ENCODE peak calls at places on chromosomes 16 and 17, in four cellular contexts. K, B, U and Y are unnamed samples.
A peak's percentile ranks its signal among the peaks of the same experiment; 100 is the strongest.

GRCh38 chr16:35749253-35750141 is 2290.1 kb downstream of the TP53TG3F start:
- DNase-seq in B (no peak), U (no peak), K (no peak), Y (no peak)

GRCh38 chr16:9647981-9648701 is 534.1 kb downstream of the GRIN2A start:
- DNase-seq in B (peak; percentile 44), K (no peak), U (no peak), Y (peak; percentile 32)

GRCh38 chr17:50837286-50837979 is 2.0 kb downstream of the WFIKKN2 start:
- DNase-seq in B (no peak), U (no peak), K (no peak), Y (no peak)

GRCh38 chr17:13266596-13266995 is 248.8 kb upstream of the ELAC2 start:
- DNase-seq in K (peak; percentile 16), B (no peak), U (no peak), Y (no peak)

GRCh38 chr17:62629556-62630364 is 2.3 kb downstream of the MRC2 start:
- DNase-seq in B (no peak), U (no peak), K (no peak), Y (no peak)

GRCh38 chr17:7388856-7389255 is 5.5 kb downstream of the PLSCR3 start:
- DNase-seq in K (no peak), U (no peak), B (no peak), Y (no peak)

GRCh38 chr16:54194008-54194731 is 92.4 kb downstream of the IRX3 start:
- DNase-seq in K (no peak), B (peak; percentile 20), U (peak; percentile 65), Y (peak; percentile 50)

GRCh38 chr16:66430214-66430613 is 3.1 kb downstream of the BEAN1 start:
- DNase-seq in K (no peak), B (no peak), U (no peak), Y (no peak)

GRCh38 chr16:24626251-24626650 is 86.9 kb downstream of the RBBP6 start:
- DNase-seq in B (no peak), K (peak; percentile 67), U (no peak), Y (peak; percentile 42)

GRCh38 chr16:70579648-70580630 is 56.3 kb downstream of the SF3B3 start:
- DNase-seq in K (no peak), B (peak; percentile 63), U (peak; percentile 41), Y (no peak)

GRCh38 chr16:68668266-68668665 is 23.2 kb downstream of the CDH3 start:
- DNase-seq in K (peak; percentile 5), U (no peak), B (no peak), Y (peak; percentile 100)

GRCh38 chr17:56681561-56682266 is 88.2 kb downstream of the NOG start:
- DNase-seq in U (no peak), K (peak; percentile 98), B (no peak), Y (peak; percentile 93)

GRCh38 chr16:8848231-8848938 is 20.4 kb downstream of the CARHSP1 start:
- DNase-seq in U (no peak), B (no peak), K (no peak), Y (no peak)

GRCh38 chr17:27549251-27549919 is 81.6 kb upstream of the LGALS9 start:
- DNase-seq in U (peak; percentile 62), K (no peak), B (no peak), Y (no peak)

GRCh38 chr16:50326835-50327465 is 41.8 kb downstream of the BRD7 start:
- DNase-seq in U (peak; percentile 24), B (peak; percentile 66), K (peak; percentile 36), Y (peak; percentile 44)

GRCh38 chr17:75590314-75590761 is 2.7 kb downstream of the MYO15B start:
- DNase-seq in U (no peak), B (no peak), K (no peak), Y (no peak)
- H3K4me3 ChIP-seq in U (no peak overlapping the region), B (no peak overlapping the region), K (no peak overlapping the region), Y (no peak overlapping the region)

GRCh38 chr16:86812363-86812970 is 234.1 kb downstream of the FOXL1 start:
- DNase-seq in K (no peak), U (no peak), B (no peak), Y (no peak)

GRCh38 chr16:86808863-86809444 is 230.6 kb downstream of the FOXL1 start:
- DNase-seq in K (no peak), B (no peak), U (no peak), Y (no peak)

GRCh38 chr16:86806838-86807351 is 228.5 kb downstream of the FOXL1 start:
- DNase-seq in K (peak; percentile 66), U (no peak), B (no peak), Y (no peak)

GRCh38 chr16:86810062-86810461 is 231.7 kb downstream of the FOXL1 start:
- DNase-seq in U (no peak), K (no peak), B (no peak), Y (no peak)

DNA sequence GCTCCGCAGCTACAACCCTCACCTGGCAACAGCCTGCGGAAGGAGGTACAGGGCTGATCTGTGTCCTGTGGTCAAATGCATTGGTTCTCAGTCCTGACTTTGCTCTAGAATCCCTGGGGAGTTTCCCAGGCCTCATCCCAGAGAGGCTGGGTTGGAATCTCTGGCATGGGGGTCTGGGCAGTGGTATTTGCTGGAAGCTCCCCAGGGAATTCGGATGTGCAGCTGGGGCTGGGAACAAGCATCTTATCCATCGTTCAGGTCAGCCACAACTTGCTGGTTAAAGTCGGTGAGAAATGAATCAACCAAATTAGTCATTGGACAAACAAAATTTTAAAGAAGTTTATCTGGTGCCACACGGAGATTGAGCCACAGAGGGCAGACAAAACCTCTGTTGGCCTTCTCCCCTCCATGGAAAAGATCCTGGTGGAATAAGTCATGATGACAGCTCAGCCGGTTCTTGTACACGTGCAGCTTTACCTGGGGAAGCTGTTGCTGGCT is 231.2 kb downstream of the FOXL1 start:
- DNase-seq in K (peak; percentile 95), U (no peak), B (no peak), Y (peak; percentile 91)
- TF ChIP-seq CTCF in K (peak; percentile 39), U (no peak), B (no peak), Y (peak; percentile 22)

DNA sequence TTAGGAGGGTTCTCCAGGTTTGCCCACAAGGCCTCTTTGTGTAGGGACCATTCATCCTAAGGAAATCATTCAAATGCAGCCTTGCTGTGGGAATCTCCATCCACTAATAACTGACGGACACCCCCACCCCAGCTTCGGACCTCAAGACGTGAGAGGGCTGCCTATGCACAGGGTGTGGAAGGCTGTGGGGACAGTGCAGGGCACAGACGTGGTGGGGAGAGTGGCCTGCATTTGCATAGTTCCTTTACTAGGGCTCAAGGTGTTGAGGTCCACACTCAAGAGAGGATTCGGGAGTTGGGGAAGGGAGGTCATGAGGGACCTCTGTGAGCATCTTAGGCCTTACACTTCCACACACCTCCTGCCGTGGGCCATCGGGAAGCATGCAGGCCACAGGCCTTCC is 9.8 kb downstream of the DUSP3 start:
- DNase-seq in B (no peak), K (no peak), U (no peak), Y (no peak)
- H3K36me3 ChIP-seq in B (peaks cover 3% of the 10 kb centered on the region), K (peaks cover 40% of the 10 kb centered on the region), U (peaks cover 86% of the 10 kb centered on the region), Y (peaks cover 12% of the 10 kb centered on the region)

GRCh38 chr17:66306413-66306812 is 4.0 kb downstream of the PRKCA start:
- DNase-seq in B (no peak), U (no peak), K (peak; percentile 73), Y (peak; percentile 47)

GRCh38 chr17:66301864-66302741 is at the start of gene PRKCA:
- DNase-seq in U (peak; percentile 81), B (peak; percentile 80), K (peak; percentile 69), Y (peak; percentile 48)

GRCh38 chr17:66307257-66307656 is 4.8 kb downstream of the PRKCA start:
- DNase-seq in U (no peak), B (no peak), K (no peak), Y (no peak)

GRCh38 chr17:66302761-66303626 is 581 bp downstream of the PRKCA start:
- DNase-seq in K (peak; percentile 42), U (peak; percentile 43), B (peak; percentile 77), Y (peak; percentile 50)

DNA sequence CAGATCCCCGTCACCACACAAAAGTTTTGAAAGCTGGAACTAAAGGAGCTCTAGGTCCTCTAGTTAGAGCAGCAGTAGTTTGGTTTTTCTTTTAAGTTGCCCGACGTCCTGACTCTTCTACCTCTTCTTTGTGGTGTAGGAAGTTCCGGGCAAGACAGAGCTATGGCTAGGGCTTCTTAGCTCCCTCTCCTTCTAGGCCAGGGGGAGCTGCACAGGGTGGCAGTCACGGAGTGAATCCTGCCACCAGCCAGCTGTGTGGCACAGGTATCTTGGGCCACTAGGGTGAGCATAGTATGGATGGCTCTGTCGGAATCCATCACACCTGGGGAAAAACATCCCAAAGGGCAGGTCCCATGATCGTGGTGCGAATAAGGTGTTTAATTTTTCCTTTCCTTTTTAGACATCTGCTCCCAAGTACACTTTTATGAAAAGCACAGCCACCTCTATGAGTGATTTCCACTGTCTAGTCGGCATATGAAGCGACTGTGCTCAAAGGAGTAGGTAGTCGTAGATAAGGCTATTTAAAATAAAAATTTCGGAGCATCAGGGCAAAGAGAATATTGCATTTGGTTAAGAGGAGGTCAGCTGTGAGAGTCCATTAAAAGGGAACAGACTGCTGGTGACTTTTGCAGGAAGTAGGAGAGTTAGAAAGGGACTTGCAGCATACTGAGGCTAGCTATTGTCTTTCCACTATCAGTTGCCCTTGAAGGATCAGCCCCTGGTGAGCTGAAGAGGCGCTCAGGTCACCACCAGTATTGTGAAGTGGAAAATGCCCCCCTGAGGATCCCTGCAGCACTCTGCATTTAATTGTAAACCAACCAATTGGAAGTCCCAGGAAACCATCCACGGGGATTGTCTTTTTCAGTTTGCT is 2.1 kb downstream of the PRKCA start:
- DNase-seq in U (no peak), B (peak; percentile 47), K (no peak), Y (no peak)
- H3K4me3 ChIP-seq in U (peak overlapping the region; percentile 90), B (no peak overlapping the region), K (peak overlapping the region; percentile 84), Y (peak overlapping the region; percentile 81)

GRCh38 chr16:89064606-89065444 is 28.8 kb upstream of the ACSF3 start:
- DNase-seq in U (no peak), K (no peak), B (no peak), Y (no peak)
- TF ChIP-seq CTCF in U (no peak), K (no peak), B (no peak), Y (no peak)

GRCh38 chr17:43880420-43880991 is 26.8 kb downstream of the MPP2 start:
- DNase-seq in K (no peak), U (peak; percentile 59), B (peak; percentile 74), Y (peak; percentile 20)

GRCh38 chr17:43878260-43879082 is 28.9 kb downstream of the MPP2 start:
- DNase-seq in U (peak; percentile 69), B (peak; percentile 83), K (peak; percentile 89), Y (peak; percentile 73)

GRCh38 chr17:43881176-43881575 is 26.2 kb downstream of the MPP2 start:
- DNase-seq in U (no peak), B (no peak), K (no peak), Y (no peak)

GRCh38 chr17:43881758-43882505 is 25.4 kb downstream of the MPP2 start:
- DNase-seq in B (no peak), U (no peak), K (no peak), Y (no peak)

GRCh38 chr17:43879723-43880419 is 27.5 kb downstream of the MPP2 start:
- DNase-seq in U (no peak), K (no peak), B (no peak), Y (no peak)
- H3K36me3 ChIP-seq in U (no peaks in the 10 kb centered on the region), K (no peaks in the 10 kb centered on the region), B (no peaks in the 10 kb centered on the region), Y (no peaks in the 10 kb centered on the region)

DNA sequence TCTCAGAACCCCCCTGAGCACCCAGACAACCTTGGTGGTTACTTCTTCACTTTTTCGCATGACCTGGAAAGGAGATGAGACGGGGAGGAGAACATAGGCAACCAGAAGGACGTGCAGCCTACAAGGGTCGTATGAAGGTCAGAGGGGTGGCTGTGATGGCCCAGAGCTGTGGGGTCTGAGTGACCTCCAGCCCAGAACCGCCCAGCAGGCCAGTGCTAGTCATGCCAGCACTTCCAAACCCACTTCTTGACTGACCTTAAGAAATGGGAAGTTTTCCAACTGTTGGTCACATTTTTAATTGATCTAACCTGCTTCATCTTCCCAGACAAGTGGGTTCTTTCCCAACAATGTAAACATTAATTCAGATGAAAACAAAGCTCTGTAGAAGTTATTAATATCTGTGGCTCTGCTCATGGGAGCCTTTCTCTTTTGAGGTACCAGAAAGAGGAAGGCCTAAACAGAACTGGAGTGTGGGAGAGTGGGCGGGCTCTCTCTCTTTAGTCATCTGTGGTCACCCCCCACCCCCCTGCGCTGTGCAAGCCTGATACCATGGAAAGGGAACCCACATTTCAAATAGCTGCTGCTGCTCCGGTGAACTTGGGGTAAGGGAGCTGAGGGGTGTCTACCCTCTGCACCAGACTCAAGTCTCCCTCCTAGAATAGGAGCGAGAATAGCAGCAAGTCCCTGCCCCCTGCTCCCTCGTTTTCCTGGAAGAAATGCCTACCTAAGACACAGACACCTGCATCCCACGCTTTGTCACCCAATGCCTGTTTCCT is 101.6 kb downstream of the RAB11FIP4 start:
- DNase-seq in K (no peak), B (peak; percentile 63), U (peak; percentile 41), Y (no peak)
- H3K4me3 ChIP-seq in K (no peak overlapping the region), B (no peak overlapping the region), U (no peak overlapping the region), Y (no peak overlapping the region)